ENCODE peak calls at places on chromosomes 2 and 18, in seven cellular contexts. V is A673; W is aorta; D is effector memory CD4-positive, alpha-beta T cell; A is small intestine; P is cardiac muscle cell; E is CD4-positive, alpha-beta T cell. Y is an unnamed sample.

GRCh38 chr2:180124273-180124881 is 117.3 kb upstream of the CWC22 start:
- DNase-seq in V (peak; percentile 81), W (no peak), D (no peak), A (peak; percentile 49), P (peak; percentile 71), E (no peak), Y (no peak)

GRCh38 chr2:225996477-225996858 is 597.0 kb downstream of the NYAP2 start:
- DNase-seq in V (no peak), W (no peak), D (no peak), A (no peak), P (no peak), E (no peak), Y (no peak)

GRCh38 chr2:69642709-69643601 is 584 bp downstream of the AAK1 start:
- DNase-seq in V (peak; percentile 78), W (peak; percentile 85), D (peak; percentile 14), A (peak; percentile 66), P (peak; percentile 73), E (peak; percentile 50), Y (peak; percentile 46)

GRCh38 chr2:108936076-108936867 is 52.7 kb downstream of the EDAR start:
- DNase-seq in V (no peak), W (peak; percentile 72), D (no peak), A (no peak), P (no peak), E (no peak), Y (no peak)

GRCh38 chr2:55175254-55176093 is 56.6 kb downstream of the CLHC1 start:
- DNase-seq in V (peak; percentile 75), W (no peak), D (no peak), A (peak; percentile 57), P (peak; percentile 50), E (no peak), Y (no peak)

GRCh38 chr2:201233192-201234166 is 26.9 kb upstream of the CASP8 start:
- DNase-seq in V (peak; percentile 89), W (peak; percentile 79), D (peak; percentile 83), A (peak; percentile 98), P (no peak), E (peak; percentile 78), Y (peak; percentile 90)

GRCh38 chr2:154623819-154624218 is 74.7 kb upstream of the KCNJ3 start:
- DNase-seq in V (peak; percentile 72), W (no peak), D (no peak), A (peak; percentile 68), P (peak; percentile 68), E (no peak), Y (no peak)

GRCh38 chr2:84959045-84959493 is 11.9 kb upstream of the KCMF1 start:
- DNase-seq in V (no peak), W (no peak), D (no peak), A (peak; percentile 42), P (no peak), E (no peak), Y (no peak)

GRCh38 chr2:237962432-237963084 is 4.3 kb upstream of the UBE2F start:
- DNase-seq in V (no peak), W (peak; percentile 8), D (no peak), A (no peak), P (no peak), E (no peak), Y (no peak)

GRCh38 chr2:237966565-237967462 is at the start of gene UBE2F:
- DNase-seq in V (peak; percentile 98), W (peak; percentile 99), D (peak; percentile 94), A (peak; percentile 97), P (peak; percentile 98), E (peak; percentile 95), Y (peak; percentile 97)

GRCh38 chr2:237964194-237964577 is 2.6 kb upstream of the UBE2F start:
- DNase-seq in V (no peak), W (no peak), D (no peak), A (no peak), P (no peak), E (no peak), Y (no peak)

GRCh38 chr2:237966250-237966564 is 607 bp upstream of the UBE2F start:
- DNase-seq in V (no peak), W (no peak), D (no peak), A (peak; percentile 8), P (no peak), E (no peak), Y (no peak)

DNA sequence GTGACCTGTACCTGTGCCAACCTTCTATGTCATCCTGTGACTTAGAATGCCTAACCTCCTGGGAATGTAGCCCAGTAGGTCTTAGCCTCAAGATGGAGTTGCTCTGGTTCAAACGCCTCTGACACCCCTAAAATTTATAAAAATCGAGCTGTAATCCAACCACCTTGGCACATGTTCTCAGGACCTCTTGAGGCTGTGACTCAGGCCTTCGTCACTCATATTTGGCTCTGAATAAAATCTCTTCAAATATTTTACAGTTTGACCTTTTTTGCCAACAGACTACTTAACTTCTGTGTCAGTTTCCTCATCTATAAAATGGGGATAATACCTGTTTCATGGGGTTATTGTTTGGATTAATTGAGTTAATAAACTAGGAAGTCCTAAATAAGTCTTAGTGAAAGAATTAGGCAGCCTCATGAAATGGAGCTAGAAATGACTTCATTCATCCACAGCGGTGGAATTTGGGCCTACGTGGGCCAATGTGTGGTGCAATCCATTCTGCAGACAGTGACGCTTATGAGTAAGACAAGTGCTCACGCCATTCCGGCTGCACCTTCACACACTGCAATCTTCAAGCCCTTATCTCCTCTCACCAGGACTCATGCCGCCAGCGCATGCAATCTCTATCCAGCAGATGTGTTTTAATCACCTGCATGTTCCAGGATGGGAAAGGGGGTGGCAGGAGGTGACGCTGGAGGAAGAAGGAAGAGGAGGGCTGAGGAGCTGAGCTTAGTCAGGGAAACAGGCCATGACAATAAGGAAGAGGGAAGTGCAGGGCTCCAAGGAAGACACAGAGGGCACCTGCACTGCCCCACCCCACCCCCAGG is 2.0 kb upstream of the UBE2F start:
- DNase-seq in V (no peak), W (peak; percentile 52), D (no peak), A (peak; percentile 98), P (no peak), E (no peak), Y (no peak)
- H3K27ac ChIP-seq in V (no peak overlapping the region), W (no peak overlapping the region), D (no peak overlapping the region), A (peak overlapping the region; percentile 94), P (no peak overlapping the region), E (no peak overlapping the region), Y (peak overlapping the region; percentile 64)

GRCh38 chr18:23878336-23878900 is 136.1 kb upstream of the TTC39C start:
- DNase-seq in V (no peak), W (no peak), D (no peak), A (peak; percentile 53), P (no peak), E (no peak), Y (no peak)
- H3K27ac ChIP-seq in V (no peak overlapping the region), W (no peak overlapping the region), D (no peak overlapping the region), A (no peak overlapping the region), P (no peak overlapping the region), E (no peak overlapping the region), Y (no peak overlapping the region)

GRCh38 chr2:10017313-10017941 is 25.9 kb upstream of the KLF11 start:
- DNase-seq in V (no peak), W (peak; percentile 20), D (no peak), A (no peak), P (no peak), E (no peak), Y (no peak)
- H3K27ac ChIP-seq in V (no peak overlapping the region), W (no peak overlapping the region), D (no peak overlapping the region), A (no peak overlapping the region), P (no peak overlapping the region), E (no peak overlapping the region), Y (no peak overlapping the region)

GRCh38 chr2:96926791-96927190 is 56.9 kb upstream of the SEMA4C start:
- DNase-seq in V (no peak), W (no peak), D (no peak), A (no peak), P (no peak), E (no peak), Y (peak; percentile 29)
- H3K27ac ChIP-seq in V (no peak overlapping the region), W (no peak overlapping the region), D (no peak overlapping the region), A (no peak overlapping the region), P (no peak overlapping the region), E (no peak overlapping the region), Y (no peak overlapping the region)

DNA sequence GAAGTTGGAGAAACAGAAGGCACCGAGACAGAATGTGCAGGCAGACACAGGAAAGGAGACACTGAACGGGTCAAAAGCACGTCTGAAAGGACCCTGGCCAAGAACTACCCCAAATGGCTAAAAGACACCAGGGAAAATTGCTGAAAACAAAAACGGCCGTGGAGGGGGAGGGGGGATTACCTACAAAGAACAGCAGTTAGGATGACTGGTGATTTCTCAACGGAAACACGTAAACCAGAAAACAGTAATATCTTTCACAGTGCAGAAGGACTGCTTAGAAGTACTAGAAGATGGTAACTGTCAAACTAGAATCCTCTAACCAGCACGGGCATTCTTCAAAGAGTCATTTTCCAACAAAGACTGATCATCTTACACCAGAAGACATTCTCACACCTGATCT is 142.6 kb downstream of the HDAC4 start:
- DNase-seq in V (no peak), W (no peak), D (no peak), A (no peak), P (no peak), E (no peak), Y (no peak)
- H3K27ac ChIP-seq in V (peak overlapping the region; percentile 38), W (no peak overlapping the region), D (no peak overlapping the region), A (peak overlapping the region; percentile 8), P (no peak overlapping the region), E (no peak overlapping the region), Y (peak overlapping the region; percentile 24)

DNA sequence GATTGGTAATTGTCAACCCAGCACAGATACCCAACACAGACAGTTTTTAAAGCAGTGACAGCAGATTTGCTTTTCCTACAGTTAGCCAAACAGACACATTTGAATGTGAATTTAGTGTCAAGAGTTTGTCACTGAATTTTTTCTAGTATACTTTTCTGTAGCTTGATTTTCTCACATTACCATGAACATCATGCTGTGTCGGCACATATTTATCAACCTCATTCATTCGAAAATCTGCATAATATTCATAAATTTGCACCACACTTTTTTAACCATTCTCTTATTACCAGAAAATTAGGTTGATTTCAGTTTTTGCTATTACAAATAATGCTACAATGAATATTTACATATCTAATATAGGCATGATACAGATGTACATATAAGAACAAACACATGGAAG is 27.0 kb upstream of the DSG3 start:
- DNase-seq in V (no peak), W (no peak), D (no peak), A (no peak), P (no peak), E (no peak), Y (no peak)
- H3K27ac ChIP-seq in V (no peak overlapping the region), W (no peak overlapping the region), D (no peak overlapping the region), A (no peak overlapping the region), P (no peak overlapping the region), E (no peak overlapping the region), Y (no peak overlapping the region)